ENCODE peak calls at places on chromosome 1, in four cellular contexts. G, I, H and M are unnamed samples.

GRCh38 chr1:5755552-5756125 is 236.6 kb downstream of the NPHP4 start:
- DNase-seq in G (no peak), I (no peak), H (no peak), M (no peak)

GRCh38 chr1:45802343-45803298 is 791 bp upstream of the MAST2 start:
- DNase-seq in G (no peak), I (peak; percentile 94), H (peak; percentile 60), M (peak; percentile 96)

GRCh38 chr1:55584521-55585401 is 369.6 kb upstream of the USP24 start:
- DNase-seq in G (no peak), I (peak; percentile 84), H (no peak), M (no peak)

GRCh38 chr1:59212715-59213114 is 84.2 kb upstream of the FGGY start:
- DNase-seq in G (no peak), I (no peak), H (no peak), M (no peak)

GRCh38 chr1:225467193-225468020 is 39.6 kb upstream of the LBR start:
- DNase-seq in G (peak; percentile 58), I (no peak), H (peak; percentile 64), M (no peak)

GRCh38 chr1:24902471-24902891 is 27.6 kb downstream of the RUNX3 start:
- DNase-seq in G (no peak), I (no peak), H (no peak), M (no peak)

GRCh38 chr1:11831945-11832725 is 15.4 kb downstream of the NPPA start:
- DNase-seq in G (no peak), I (no peak), H (no peak), M (no peak)

GRCh38 chr1:213399695-213400094 is 348.7 kb downstream of the RPS6KC1 start:
- DNase-seq in G (no peak), I (peak; percentile 55), H (no peak), M (no peak)

GRCh38 chr1:180198186-180198585 is 31.9 kb upstream of the LHX4 start:
- DNase-seq in G (no peak), I (no peak), H (no peak), M (no peak)

GRCh38 chr1:46549697-46550681 is 1.5 kb downstream of the KNCN start:
- DNase-seq in G (no peak), I (peak; percentile 69), H (no peak), M (peak; percentile 44)

GRCh38 chr1:42152119-42152518 is 1.1 kb upstream of the GUCA2B start:
- DNase-seq in G (no peak), I (no peak), H (no peak), M (no peak)

GRCh38 chr1:212703991-212704564 is 4.4 kb upstream of the BATF3 start:
- DNase-seq in G (no peak), I (no peak), H (no peak), M (no peak)

GRCh38 chr1:31867546-31867945 is 51.7 kb upstream of the SPOCD1 start:
- DNase-seq in G (no peak), I (no peak), H (no peak), M (no peak)

GRCh38 chr1:91684599-91685196 is 184.0 kb downstream of the CDC7 start:
- DNase-seq in G (no peak), I (no peak), H (no peak), M (no peak)

GRCh38 chr1:55575571-55576279 is 360.6 kb upstream of the USP24 start:
- DNase-seq in G (no peak), I (peak; percentile 32), H (no peak), M (no peak)

GRCh38 chr1:219155140-219155539 is 18.5 kb upstream of the LYPLAL1 start:
- DNase-seq in G (no peak), I (no peak), H (no peak), M (no peak)